ENCODE peak calls at places on chromosomes 3 and 15, in five cellular contexts. One of them, this sample, is unnamed.

GRCh38 chr3:142808103-142808917 is 80.6 kb downstream of the PCOLCE2 start:
- DNase-seq in HS-27A: peak
- DNase-seq in posterior cingulate gyrus: no peak
- DNase-seq in cardiac muscle cell: peak
- DNase-seq in activated CD4-positive, alpha-beta T cell treated with anti-CD3 and anti-CD28 coated beads, Interleukin-2, amount 10 ng/mL, durations not matched to agents 7 days and 5 days: no peak
- DNase-seq in this sample: no peak

GRCh38 chr3:96994995-96995394 is 180.6 kb downstream of the EPHA6 start:
- DNase-seq in activated CD4-positive, alpha-beta T cell treated with anti-CD3 and anti-CD28 coated beads, Interleukin-2, amount 10 ng/mL, durations not matched to agents 7 days and 5 days: no peak
- DNase-seq in HS-27A: no peak
- DNase-seq in cardiac muscle cell: no peak
- DNase-seq in posterior cingulate gyrus: no peak
- DNase-seq in this sample: no peak

GRCh38 chr3:141386611-141387110 is 18.4 kb downstream of the ZBTB38 start:
- DNase-seq in HS-27A: no peak
- DNase-seq in posterior cingulate gyrus: peak
- DNase-seq in activated CD4-positive, alpha-beta T cell treated with anti-CD3 and anti-CD28 coated beads, Interleukin-2, amount 10 ng/mL, durations not matched to agents 7 days and 5 days: no peak
- DNase-seq in cardiac muscle cell: peak
- DNase-seq in this sample: peak

GRCh38 chr3:111194048-111194447 is 122.4 kb downstream of the NECTIN3 start:
- DNase-seq in posterior cingulate gyrus: no peak
- DNase-seq in activated CD4-positive, alpha-beta T cell treated with anti-CD3 and anti-CD28 coated beads, Interleukin-2, amount 10 ng/mL, durations not matched to agents 7 days and 5 days: no peak
- DNase-seq in cardiac muscle cell: no peak
- DNase-seq in HS-27A: no peak
- DNase-seq in this sample: no peak

GRCh38 chr3:87546216-87546615 is 269.8 kb upstream of the POU1F1 start:
- DNase-seq in activated CD4-positive, alpha-beta T cell treated with anti-CD3 and anti-CD28 coated beads, Interleukin-2, amount 10 ng/mL, durations not matched to agents 7 days and 5 days: no peak
- DNase-seq in HS-27A: no peak
- DNase-seq in posterior cingulate gyrus: no peak
- DNase-seq in cardiac muscle cell: no peak
- DNase-seq in this sample: no peak

GRCh38 chr15:93312891-93313486 is 224.0 kb upstream of the RGMA start:
- DNase-seq in HS-27A: no peak
- DNase-seq in posterior cingulate gyrus: no peak
- DNase-seq in activated CD4-positive, alpha-beta T cell treated with anti-CD3 and anti-CD28 coated beads, Interleukin-2, amount 10 ng/mL, durations not matched to agents 7 days and 5 days: no peak
- DNase-seq in cardiac muscle cell: no peak
- DNase-seq in this sample: no peak

GRCh38 chr3:47283193-47283537 is 421 bp downstream of the KLHL18 start:
- DNase-seq in posterior cingulate gyrus: no peak
- DNase-seq in HS-27A: no peak
- DNase-seq in activated CD4-positive, alpha-beta T cell treated with anti-CD3 and anti-CD28 coated beads, Interleukin-2, amount 10 ng/mL, durations not matched to agents 7 days and 5 days: peak
- DNase-seq in cardiac muscle cell: no peak
- DNase-seq in this sample: peak

GRCh38 chr3:114460459-114460858 is 166.6 kb downstream of the TIGIT start:
- DNase-seq in cardiac muscle cell: no peak
- DNase-seq in posterior cingulate gyrus: no peak
- DNase-seq in HS-27A: no peak
- DNase-seq in activated CD4-positive, alpha-beta T cell treated with anti-CD3 and anti-CD28 coated beads, Interleukin-2, amount 10 ng/mL, durations not matched to agents 7 days and 5 days: no peak
- DNase-seq in this sample: no peak

GRCh38 chr3:127953092-127953491 is 38.1 kb downstream of the KBTBD12 start:
- DNase-seq in posterior cingulate gyrus: no peak
- DNase-seq in HS-27A: no peak
- DNase-seq in activated CD4-positive, alpha-beta T cell treated with anti-CD3 and anti-CD28 coated beads, Interleukin-2, amount 10 ng/mL, durations not matched to agents 7 days and 5 days: no peak
- DNase-seq in cardiac muscle cell: no peak
- DNase-seq in this sample: no peak

GRCh38 chr3:59451800-59452741 is 402.2 kb upstream of the CFAP20DC start:
- DNase-seq in activated CD4-positive, alpha-beta T cell treated with anti-CD3 and anti-CD28 coated beads, Interleukin-2, amount 10 ng/mL, durations not matched to agents 7 days and 5 days: no peak
- DNase-seq in posterior cingulate gyrus: no peak
- DNase-seq in cardiac muscle cell: no peak
- DNase-seq in HS-27A: no peak
- DNase-seq in this sample: no peak

GRCh38 chr3:24686764-24687163 is 192.1 kb upstream of the THRB start:
- DNase-seq in cardiac muscle cell: peak
- DNase-seq in HS-27A: peak
- DNase-seq in posterior cingulate gyrus: no peak
- DNase-seq in activated CD4-positive, alpha-beta T cell treated with anti-CD3 and anti-CD28 coated beads, Interleukin-2, amount 10 ng/mL, durations not matched to agents 7 days and 5 days: no peak
- DNase-seq in this sample: no peak

GRCh38 chr15:82072926-82073537 is 27.2 kb upstream of the MEX3B start:
- DNase-seq in HS-27A: no peak
- DNase-seq in activated CD4-positive, alpha-beta T cell treated with anti-CD3 and anti-CD28 coated beads, Interleukin-2, amount 10 ng/mL, durations not matched to agents 7 days and 5 days: no peak
- DNase-seq in cardiac muscle cell: no peak
- DNase-seq in posterior cingulate gyrus: no peak
- DNase-seq in this sample: no peak

GRCh38 chr3:126438186-126438585 is 37.5 kb downstream of the ZXDC start:
- DNase-seq in cardiac muscle cell: no peak
- DNase-seq in posterior cingulate gyrus: no peak
- DNase-seq in HS-27A: no peak
- DNase-seq in activated CD4-positive, alpha-beta T cell treated with anti-CD3 and anti-CD28 coated beads, Interleukin-2, amount 10 ng/mL, durations not matched to agents 7 days and 5 days: no peak
- DNase-seq in this sample: no peak